ENCODE peak calls at places on chromosomes 1 and 21, in nine cellular contexts. One of them, this sample, is unnamed.

GRCh38 chr1:167412920-167413319 is 105.4 kb downstream of the CD247 start:
- DNase-seq in NCI-H2029 treated with DMSO at 0.1 percent for 48 hours: no peak
- DNase-seq in NCI-H774: no peak
- DNase-seq in mucosa of gallbladder: no peak
- DNase-seq in activated naive CD4-positive, alpha-beta T cell: no peak
- DNase-seq in GM12892: no peak
- DNase-seq in amniotic stem cell: no peak
- DNase-seq in heart left ventricle: no peak
- DNase-seq in COR-L47: no peak
- DNase-seq in this sample: no peak

GRCh38 chr1:51313961-51314777 is 16.2 kb downstream of the TTC39A start:
- DNase-seq in NCI-H2029 treated with DMSO at 0.1 percent for 48 hours: no peak
- DNase-seq in NCI-H774: no peak
- DNase-seq in mucosa of gallbladder: peak
- DNase-seq in activated naive CD4-positive, alpha-beta T cell: no peak
- DNase-seq in GM12892: no peak
- DNase-seq in amniotic stem cell: no peak
- DNase-seq in heart left ventricle: no peak
- DNase-seq in COR-L47: no peak
- DNase-seq in this sample: no peak

GRCh38 chr1:103250441-103250861 is 142.1 kb upstream of the COL11A1 start:
- DNase-seq in NCI-H2029 treated with DMSO at 0.1 percent for 48 hours: no peak
- DNase-seq in NCI-H774: no peak
- DNase-seq in mucosa of gallbladder: no peak
- DNase-seq in activated naive CD4-positive, alpha-beta T cell: no peak
- DNase-seq in GM12892: no peak
- DNase-seq in amniotic stem cell: no peak
- DNase-seq in heart left ventricle: no peak
- DNase-seq in COR-L47: no peak
- DNase-seq in this sample: no peak

GRCh38 chr1:236083650-236084385 is 18.9 kb upstream of the NID1 start:
- DNase-seq in NCI-H2029 treated with DMSO at 0.1 percent for 48 hours: no peak
- DNase-seq in NCI-H774: no peak
- DNase-seq in mucosa of gallbladder: no peak
- DNase-seq in activated naive CD4-positive, alpha-beta T cell: no peak
- DNase-seq in GM12892: no peak
- DNase-seq in amniotic stem cell: no peak
- DNase-seq in heart left ventricle: no peak
- DNase-seq in COR-L47: no peak
- DNase-seq in this sample: no peak

GRCh38 chr21:42395910-42396625 is at the start of gene TMPRSS3:
- DNase-seq in NCI-H2029 treated with DMSO at 0.1 percent for 48 hours: no peak
- DNase-seq in NCI-H774: peak
- DNase-seq in mucosa of gallbladder: no peak
- DNase-seq in activated naive CD4-positive, alpha-beta T cell: no peak
- DNase-seq in GM12892: no peak
- DNase-seq in amniotic stem cell: no peak
- DNase-seq in heart left ventricle: no peak
- DNase-seq in COR-L47: no peak
- DNase-seq in this sample: no peak

GRCh38 chr1:248863011-248863881 is 4.4 kb upstream of the ZNF692 start:
- DNase-seq in NCI-H2029 treated with DMSO at 0.1 percent for 48 hours: peak
- DNase-seq in NCI-H774: peak
- DNase-seq in mucosa of gallbladder: peak
- DNase-seq in activated naive CD4-positive, alpha-beta T cell: peak
- DNase-seq in GM12892: peak
- DNase-seq in amniotic stem cell: no peak
- DNase-seq in heart left ventricle: peak
- DNase-seq in COR-L47: peak
- DNase-seq in this sample: peak

GRCh38 chr1:229139320-229139719 is 131.6 kb upstream of the RAB4A start:
- DNase-seq in NCI-H2029 treated with DMSO at 0.1 percent for 48 hours: no peak
- DNase-seq in NCI-H774: no peak
- DNase-seq in mucosa of gallbladder: no peak
- DNase-seq in activated naive CD4-positive, alpha-beta T cell: no peak
- DNase-seq in GM12892: no peak
- DNase-seq in amniotic stem cell: no peak
- DNase-seq in heart left ventricle: no peak
- DNase-seq in COR-L47: no peak
- DNase-seq in this sample: no peak

GRCh38 chr1:209029737-209030136 is 553.8 kb upstream of the CAMK1G start:
- DNase-seq in NCI-H2029 treated with DMSO at 0.1 percent for 48 hours: no peak
- DNase-seq in NCI-H774: peak
- DNase-seq in mucosa of gallbladder: no peak
- DNase-seq in activated naive CD4-positive, alpha-beta T cell: no peak
- DNase-seq in GM12892: no peak
- DNase-seq in amniotic stem cell: no peak
- DNase-seq in heart left ventricle: no peak
- DNase-seq in COR-L47: peak
- DNase-seq in this sample: no peak

GRCh38 chr21:44711327-44712202 is at the start of gene TSPEAR:
- DNase-seq in NCI-H2029 treated with DMSO at 0.1 percent for 48 hours: peak
- DNase-seq in NCI-H774: no peak
- DNase-seq in mucosa of gallbladder: no peak
- DNase-seq in activated naive CD4-positive, alpha-beta T cell: no peak
- DNase-seq in GM12892: no peak
- DNase-seq in amniotic stem cell: no peak
- DNase-seq in heart left ventricle: no peak
- DNase-seq in COR-L47: peak
- DNase-seq in this sample: no peak

GRCh38 chr1:236168716-236169429 is 26.5 kb downstream of the GPR137B start:
- DNase-seq in NCI-H2029 treated with DMSO at 0.1 percent for 48 hours: peak
- DNase-seq in NCI-H774: peak
- DNase-seq in mucosa of gallbladder: peak
- DNase-seq in activated naive CD4-positive, alpha-beta T cell: no peak
- DNase-seq in GM12892: no peak
- DNase-seq in amniotic stem cell: no peak
- DNase-seq in heart left ventricle: peak
- DNase-seq in COR-L47: no peak
- DNase-seq in this sample: no peak

GRCh38 chr21:15766952-15767603 is 37.3 kb downstream of the USP25 start:
- DNase-seq in NCI-H2029 treated with DMSO at 0.1 percent for 48 hours: no peak
- DNase-seq in NCI-H774: no peak
- DNase-seq in mucosa of gallbladder: no peak
- DNase-seq in activated naive CD4-positive, alpha-beta T cell: no peak
- DNase-seq in GM12892: no peak
- DNase-seq in amniotic stem cell: no peak
- DNase-seq in heart left ventricle: no peak
- DNase-seq in COR-L47: no peak
- DNase-seq in this sample: no peak

GRCh38 chr1:86502721-86503430 is 34.1 kb downstream of the CLCA1 start:
- DNase-seq in NCI-H2029 treated with DMSO at 0.1 percent for 48 hours: no peak
- DNase-seq in NCI-H774: no peak
- DNase-seq in mucosa of gallbladder: peak
- DNase-seq in activated naive CD4-positive, alpha-beta T cell: no peak
- DNase-seq in GM12892: no peak
- DNase-seq in amniotic stem cell: no peak
- DNase-seq in heart left ventricle: peak
- DNase-seq in COR-L47: no peak
- DNase-seq in this sample: no peak

GRCh38 chr1:21289700-21290545 is at the start of gene ECE1:
- DNase-seq in NCI-H2029 treated with DMSO at 0.1 percent for 48 hours: no peak
- DNase-seq in NCI-H774: no peak
- DNase-seq in mucosa of gallbladder: no peak
- DNase-seq in activated naive CD4-positive, alpha-beta T cell: no peak
- DNase-seq in GM12892: peak
- DNase-seq in amniotic stem cell: no peak
- DNase-seq in heart left ventricle: peak
- DNase-seq in COR-L47: no peak
- DNase-seq in this sample: peak

GRCh38 chr1:241598234-241598633 is 41.9 kb downstream of the CHML start:
- DNase-seq in NCI-H2029 treated with DMSO at 0.1 percent for 48 hours: no peak
- DNase-seq in NCI-H774: no peak
- DNase-seq in mucosa of gallbladder: no peak
- DNase-seq in activated naive CD4-positive, alpha-beta T cell: no peak
- DNase-seq in GM12892: no peak
- DNase-seq in amniotic stem cell: no peak
- DNase-seq in heart left ventricle: no peak
- DNase-seq in COR-L47: no peak
- DNase-seq in this sample: no peak

GRCh38 chr1:182433580-182433979 is 16.4 kb upstream of the RGSL1 start:
- DNase-seq in NCI-H2029 treated with DMSO at 0.1 percent for 48 hours: no peak
- DNase-seq in NCI-H774: no peak
- DNase-seq in mucosa of gallbladder: no peak
- DNase-seq in activated naive CD4-positive, alpha-beta T cell: no peak
- DNase-seq in GM12892: no peak
- DNase-seq in amniotic stem cell: no peak
- DNase-seq in heart left ventricle: no peak
- DNase-seq in COR-L47: no peak
- DNase-seq in this sample: no peak

GRCh38 chr21:24594082-24594481 is 1013.2 kb downstream of the MRPL39 start:
- DNase-seq in NCI-H2029 treated with DMSO at 0.1 percent for 48 hours: no peak
- DNase-seq in NCI-H774: no peak
- DNase-seq in mucosa of gallbladder: no peak
- DNase-seq in activated naive CD4-positive, alpha-beta T cell: no peak
- DNase-seq in GM12892: no peak
- DNase-seq in amniotic stem cell: no peak
- DNase-seq in heart left ventricle: no peak
- DNase-seq in COR-L47: no peak
- DNase-seq in this sample: no peak

GRCh38 chr1:108200627-108201106 is 524 bp upstream of the SLC25A24 start:
- DNase-seq in NCI-H2029 treated with DMSO at 0.1 percent for 48 hours: peak
- DNase-seq in NCI-H774: peak
- DNase-seq in mucosa of gallbladder: peak
- DNase-seq in activated naive CD4-positive, alpha-beta T cell: no peak
- DNase-seq in GM12892: no peak
- DNase-seq in amniotic stem cell: peak
- DNase-seq in heart left ventricle: no peak
- DNase-seq in COR-L47: peak
- DNase-seq in this sample: no peak

GRCh38 chr1:53025034-53025777 is 36.8 kb upstream of the PODN start:
- DNase-seq in NCI-H2029 treated with DMSO at 0.1 percent for 48 hours: no peak
- DNase-seq in NCI-H774: no peak
- DNase-seq in mucosa of gallbladder: peak
- DNase-seq in activated naive CD4-positive, alpha-beta T cell: no peak
- DNase-seq in GM12892: no peak
- DNase-seq in amniotic stem cell: peak
- DNase-seq in heart left ventricle: peak
- DNase-seq in COR-L47: no peak
- DNase-seq in this sample: peak

GRCh38 chr1:41568204-41568603 is 83.7 kb upstream of the EDN2 start:
- DNase-seq in NCI-H2029 treated with DMSO at 0.1 percent for 48 hours: no peak
- DNase-seq in NCI-H774: no peak
- DNase-seq in mucosa of gallbladder: no peak
- DNase-seq in activated naive CD4-positive, alpha-beta T cell: no peak
- DNase-seq in GM12892: no peak
- DNase-seq in amniotic stem cell: no peak
- DNase-seq in heart left ventricle: no peak
- DNase-seq in COR-L47: no peak
- DNase-seq in this sample: no peak

GRCh38 chr1:15155760-15156743 is 2.5 kb downstream of the TMEM51 start:
- DNase-seq in NCI-H2029 treated with DMSO at 0.1 percent for 48 hours: no peak
- DNase-seq in NCI-H774: no peak
- DNase-seq in mucosa of gallbladder: no peak
- DNase-seq in activated naive CD4-positive, alpha-beta T cell: no peak
- DNase-seq in GM12892: no peak
- DNase-seq in amniotic stem cell: no peak
- DNase-seq in heart left ventricle: no peak
- DNase-seq in COR-L47: no peak
- DNase-seq in this sample: peak

GRCh38 chr21:23014021-23014420 is 2015.8 kb downstream of the NCAM2 start:
- DNase-seq in NCI-H2029 treated with DMSO at 0.1 percent for 48 hours: no peak
- DNase-seq in NCI-H774: no peak
- DNase-seq in mucosa of gallbladder: no peak
- DNase-seq in activated naive CD4-positive, alpha-beta T cell: no peak
- DNase-seq in GM12892: no peak
- DNase-seq in amniotic stem cell: no peak
- DNase-seq in heart left ventricle: no peak
- DNase-seq in COR-L47: no peak
- DNase-seq in this sample: no peak

GRCh38 chr1:218439541-218440295 is 94.6 kb downstream of the TGFB2 start:
- DNase-seq in NCI-H2029 treated with DMSO at 0.1 percent for 48 hours: no peak
- DNase-seq in NCI-H774: no peak
- DNase-seq in mucosa of gallbladder: no peak
- DNase-seq in activated naive CD4-positive, alpha-beta T cell: no peak
- DNase-seq in GM12892: no peak
- DNase-seq in amniotic stem cell: no peak
- DNase-seq in heart left ventricle: peak
- DNase-seq in COR-L47: no peak
- DNase-seq in this sample: no peak

GRCh38 chr21:32330784-32331311 is 32.2 kb downstream of the MRAP start:
- DNase-seq in NCI-H2029 treated with DMSO at 0.1 percent for 48 hours: no peak
- DNase-seq in NCI-H774: no peak
- DNase-seq in mucosa of gallbladder: no peak
- DNase-seq in activated naive CD4-positive, alpha-beta T cell: no peak
- DNase-seq in GM12892: no peak
- DNase-seq in amniotic stem cell: no peak
- DNase-seq in heart left ventricle: no peak
- DNase-seq in COR-L47: no peak
- DNase-seq in this sample: no peak

GRCh38 chr1:175072131-175072941 is 4.7 kb downstream of the TNN start:
- DNase-seq in NCI-H2029 treated with DMSO at 0.1 percent for 48 hours: no peak
- DNase-seq in NCI-H774: no peak
- DNase-seq in mucosa of gallbladder: peak
- DNase-seq in activated naive CD4-positive, alpha-beta T cell: no peak
- DNase-seq in GM12892: no peak
- DNase-seq in amniotic stem cell: peak
- DNase-seq in heart left ventricle: peak
- DNase-seq in COR-L47: no peak
- DNase-seq in this sample: peak

GRCh38 chr1:27607239-27607804 is 3.4 kb upstream of the AHDC1 start:
- DNase-seq in NCI-H2029 treated with DMSO at 0.1 percent for 48 hours: no peak
- DNase-seq in NCI-H774: no peak
- DNase-seq in mucosa of gallbladder: no peak
- DNase-seq in activated naive CD4-positive, alpha-beta T cell: no peak
- DNase-seq in GM12892: no peak
- DNase-seq in amniotic stem cell: no peak
- DNase-seq in heart left ventricle: no peak
- DNase-seq in COR-L47: no peak
- DNase-seq in this sample: no peak

GRCh38 chr1:10904396-10905358 is 107.8 kb upstream of the TARDBP start:
- DNase-seq in NCI-H2029 treated with DMSO at 0.1 percent for 48 hours: no peak
- DNase-seq in NCI-H774: no peak
- DNase-seq in mucosa of gallbladder: no peak
- DNase-seq in activated naive CD4-positive, alpha-beta T cell: no peak
- DNase-seq in GM12892: no peak
- DNase-seq in amniotic stem cell: no peak
- DNase-seq in heart left ventricle: no peak
- DNase-seq in COR-L47: no peak
- DNase-seq in this sample: no peak

This sample was measured in glutamatergic neuron.